ENCODE peak calls at places on chromosomes 12 and 14, in seven cellular contexts. J is transverse colon, I is tibial nerve, P is ovary, Z is H1, R is A549, X is K562. N is an unnamed sample. For H3K4me1, the result is how much of the 10 kb centered on the place peaks cover.

GRCh38 chr14:27427796-27428195 is 830.0 kb upstream of the NOVA1 start:
- DNase-seq in J (no peak), I (no peak), P (no peak), Z (no peak), R (peak), X (no peak), N (no peak)

GRCh38 chr12:54562720-54563356 is 13.4 kb downstream of the PDE1B start:
- DNase-seq in J (no peak), I (no peak), P (no peak), Z (no peak), R (no peak), X (no peak), N (no peak)

GRCh38 chr12:27709932-27710591 is 570 bp upstream of the MRPS35 start:
- DNase-seq in J (peak), I (peak), P (no peak), Z (peak), R (peak), X (no peak), N (no peak)

GRCh38 chr14:94643316-94644101 is 31.3 kb downstream of the SERPINA3 start:
- DNase-seq in J (no peak), I (no peak), P (no peak), Z (no peak), R (no peak), X (no peak), N (no peak)

GRCh38 chr14:95609398-95609990 is 74.6 kb downstream of the GLRX5 start:
- DNase-seq in J (no peak), I (no peak), P (no peak), Z (peak), R (peak), X (peak), N (peak)

GRCh38 chr14:104427126-104427851 is 152.3 kb upstream of the C14orf180 start:
- DNase-seq in J (no peak), I (peak), P (no peak), Z (no peak), R (no peak), X (no peak), N (peak)

GRCh38 chr12:32454866-32455265 is 55.5 kb downstream of the FGD4 start:
- DNase-seq in J (no peak), I (no peak), P (no peak), Z (no peak), R (no peak), X (no peak), N (no peak)

GRCh38 chr14:58839233-58839632 is 201.5 kb downstream of the DACT1 start:
- DNase-seq in J (no peak), I (no peak), P (no peak), Z (no peak), R (no peak), X (no peak), N (no peak)

GRCh38 chr14:96554315-96554910 is 52.2 kb downstream of the PAPOLA start:
- DNase-seq in J (no peak), I (no peak), P (no peak), Z (no peak), R (no peak), X (no peak), N (no peak)

GRCh38 chr12:1618489-1618888 is 10.5 kb upstream of the WNT5B start:
- DNase-seq in J (no peak), I (no peak), P (no peak), Z (no peak), R (no peak), X (no peak), N (no peak)

GRCh38 chr12:46430340-46430948 is 57.9 kb upstream of the SLC38A2 start:
- DNase-seq in J (no peak), I (no peak), P (no peak), Z (no peak), R (peak), X (peak), N (no peak)

GRCh38 chr12:857611-858010 is 91.9 kb downstream of the RAD52 start:
- DNase-seq in J (no peak), I (peak), P (no peak), Z (no peak), R (peak), X (no peak), N (no peak)

GRCh38 chr14:25904446-25904845 is 693.4 kb downstream of the NOVA1 start:
- DNase-seq in J (no peak), I (no peak), P (no peak), Z (no peak), R (no peak), X (no peak), N (no peak)

GRCh38 chr14:24052656-24053547 is 1.1 kb downstream of the CARMIL3 start:
- DNase-seq in J (no peak), I (no peak), P (no peak), Z (no peak), R (no peak), X (no peak), N (no peak)

GRCh38 chr14:85187521-85187920 is 342.4 kb upstream of the FLRT2 start:
- DNase-seq in J (no peak), I (no peak), P (no peak), Z (no peak), R (no peak), X (no peak), N (no peak)

GRCh38 chr12:25583545-25583944 is 30.5 kb upstream of the LMNTD1 start:
- DNase-seq in J (no peak), I (no peak), P (peak), Z (no peak), R (peak), X (no peak), N (no peak)

GRCh38 chr14:75023108-75023507 is 20.4 kb downstream of the EIF2B2 start:
- DNase-seq in J (no peak), I (no peak), P (no peak), Z (no peak), R (no peak), X (no peak), N (no peak)

GRCh38 chr12:76190249-76190648 is 105.8 kb upstream of the NAP1L1 start:
- DNase-seq in J (no peak), I (no peak), P (no peak), Z (no peak), R (no peak), X (no peak), N (no peak)

GRCh38 chr12:64582111-64582510 is 28.2 kb upstream of the RASSF3 start:
- DNase-seq in J (no peak), I (no peak), P (no peak), Z (no peak), R (no peak), X (no peak), N (no peak)

GRCh38 chr14:73239463-73240241 is 2.3 kb downstream of the PAPLN start:
- DNase-seq in J (peak), I (peak), P (peak), Z (peak), R (no peak), X (no peak), N (no peak)

GRCh38 chr12:26696613-26697092 is 136.3 kb downstream of the ITPR2 start:
- DNase-seq in J (no peak), I (no peak), P (no peak), Z (no peak), R (no peak), X (peak), N (no peak)

GRCh38 chr14:69355155-69355954 is 42.7 kb downstream of the ERH start:
- DNase-seq in J (no peak), I (no peak), P (no peak), Z (no peak), R (no peak), X (no peak), N (no peak)

GRCh38 chr12:40215977-40216376 is 8.8 kb upstream of the LRRK2 start:
- DNase-seq in J (no peak), I (no peak), P (no peak), Z (no peak), R (no peak), X (no peak), N (no peak)

GRCh38 chr14:68813318-68813838 is 20.5 kb upstream of the ZFP36L1 start:
- DNase-seq in J (no peak), I (no peak), P (no peak), Z (no peak), R (no peak), X (no peak), N (no peak)

GRCh38 chr14:75234173-75234855 is 44.3 kb upstream of the FOS start:
- DNase-seq in J (peak), I (no peak), P (peak), Z (no peak), R (peak), X (peak), N (no peak)

GRCh38 chr14:23727566-23728335 is 91.6 kb downstream of the DHRS2 start:
- DNase-seq in J (no peak), I (no peak), P (no peak), Z (no peak), R (peak), X (peak), N (no peak)

GRCh38 chr12:117328556-117329100 is 32.8 kb downstream of the NOS1 start:
- DNase-seq in J (no peak), I (no peak), P (no peak), Z (no peak), R (no peak), X (no peak), N (no peak)

GRCh38 chr12:102438047-102438822 is 42.1 kb downstream of the IGF1 start:
- DNase-seq in J (no peak), I (no peak), P (no peak), Z (no peak), R (no peak), X (no peak), N (no peak)

GRCh38 chr12:93376436-93377251 is 1.1 kb upstream of the NUDT4 start:
- DNase-seq in J (peak), I (peak), P (peak), Z (peak), R (peak), X (no peak), N (no peak)

GRCh38 chr12:128612150-128612850 is 211.5 kb downstream of the SLC15A4 start:
- DNase-seq in J (no peak), I (no peak), P (peak), Z (no peak), R (no peak), X (no peak), N (no peak)

GRCh38 chr12:15620726-15621125 is 168.5 kb downstream of the EPS8 start:
- DNase-seq in J (no peak), I (no peak), P (no peak), Z (no peak), R (no peak), X (no peak), N (no peak)
- TF ChIP-seq EP300 in J (no peak), I (no peak), P (no peak), Z (no peak), R (no peak), X (no peak), N (no peak)

GRCh38 chr12:67773896-67774295 is 125.4 kb downstream of the DYRK2 start:
- DNase-seq in J (no peak), I (no peak), P (no peak), Z (no peak), R (no peak), X (no peak), N (no peak)

GRCh38 chr12:67774983-67775587 is 126.5 kb downstream of the DYRK2 start:
- DNase-seq in J (no peak), I (no peak), P (no peak), Z (no peak), R (no peak), X (no peak), N (no peak)

GRCh38 chr12:67772276-67773169 is 124.0 kb downstream of the DYRK2 start:
- DNase-seq in J (no peak), I (no peak), P (no peak), Z (peak), R (peak), X (no peak), N (no peak)
- H3K4me1 ChIP-seq in J (under half), I (under half), P (under half), Z (under half), R (under half), X (under half), N (under half)

DNA sequence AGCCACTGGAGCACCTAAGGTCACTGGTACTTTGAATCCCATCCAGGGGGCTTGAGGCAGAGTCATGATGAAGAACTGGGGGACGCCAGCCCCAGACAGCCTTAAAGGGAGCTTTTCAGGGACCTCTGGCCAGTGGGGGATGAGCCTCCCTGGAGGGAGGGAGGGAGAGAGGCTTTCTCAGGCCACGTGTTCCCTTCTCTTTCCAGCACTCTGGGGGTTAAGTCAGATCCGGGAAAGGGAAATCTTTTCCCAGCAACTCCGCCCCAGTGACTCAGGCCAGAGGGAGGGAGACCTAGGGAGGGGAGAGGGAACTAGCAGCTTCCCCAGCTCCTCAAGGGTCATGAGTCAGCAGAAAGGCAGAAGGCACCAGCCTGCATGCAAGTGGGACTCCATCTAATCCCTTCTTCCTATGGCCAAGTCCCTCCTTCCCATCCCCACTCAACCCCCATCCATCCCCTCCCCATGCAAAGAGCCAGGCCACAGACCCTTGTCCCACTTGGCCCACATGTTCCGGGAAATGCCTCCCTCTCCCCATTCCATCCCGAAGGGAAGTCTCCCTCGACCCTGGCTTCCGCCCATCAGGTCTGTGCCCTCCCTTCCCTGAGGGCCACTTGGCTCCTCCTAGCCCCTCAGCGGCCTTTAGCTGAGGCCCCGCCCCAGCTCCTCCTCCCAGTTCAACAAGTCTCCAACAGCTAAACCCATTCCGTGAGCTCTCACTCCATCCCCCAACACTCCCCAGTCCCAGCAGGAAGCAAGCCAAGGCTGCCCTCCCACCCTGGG is 5.6 kb downstream of the TNFRSF1A start:
- DNase-seq in J (peak), I (peak), P (peak), Z (peak), R (peak), X (peak), N (peak)
- TF ChIP-seq EP300 in J (peak), I (peak), P (peak), Z (peak), R (peak), X (peak), N (peak)

GRCh38 chr12:57518176-57518919 is 2.0 kb downstream of the DDIT3 start:
- DNase-seq in J (no peak), I (no peak), P (no peak), Z (no peak), R (no peak), X (no peak), N (no peak)

GRCh38 chr12:57517187-57517586 is 3.1 kb downstream of the DDIT3 start:
- DNase-seq in J (no peak), I (no peak), P (no peak), Z (no peak), R (peak), X (no peak), N (no peak)

GRCh38 chr12:57520008-57520726 is at the start of gene DDIT3:
- DNase-seq in J (peak), I (peak), P (peak), Z (peak), R (peak), X (peak), N (peak)

GRCh38 chr12:57519758-57520007 is 631 bp downstream of the DDIT3 start:
- DNase-seq in J (no peak), I (no peak), P (no peak), Z (no peak), R (no peak), X (no peak), N (no peak)

DNA sequence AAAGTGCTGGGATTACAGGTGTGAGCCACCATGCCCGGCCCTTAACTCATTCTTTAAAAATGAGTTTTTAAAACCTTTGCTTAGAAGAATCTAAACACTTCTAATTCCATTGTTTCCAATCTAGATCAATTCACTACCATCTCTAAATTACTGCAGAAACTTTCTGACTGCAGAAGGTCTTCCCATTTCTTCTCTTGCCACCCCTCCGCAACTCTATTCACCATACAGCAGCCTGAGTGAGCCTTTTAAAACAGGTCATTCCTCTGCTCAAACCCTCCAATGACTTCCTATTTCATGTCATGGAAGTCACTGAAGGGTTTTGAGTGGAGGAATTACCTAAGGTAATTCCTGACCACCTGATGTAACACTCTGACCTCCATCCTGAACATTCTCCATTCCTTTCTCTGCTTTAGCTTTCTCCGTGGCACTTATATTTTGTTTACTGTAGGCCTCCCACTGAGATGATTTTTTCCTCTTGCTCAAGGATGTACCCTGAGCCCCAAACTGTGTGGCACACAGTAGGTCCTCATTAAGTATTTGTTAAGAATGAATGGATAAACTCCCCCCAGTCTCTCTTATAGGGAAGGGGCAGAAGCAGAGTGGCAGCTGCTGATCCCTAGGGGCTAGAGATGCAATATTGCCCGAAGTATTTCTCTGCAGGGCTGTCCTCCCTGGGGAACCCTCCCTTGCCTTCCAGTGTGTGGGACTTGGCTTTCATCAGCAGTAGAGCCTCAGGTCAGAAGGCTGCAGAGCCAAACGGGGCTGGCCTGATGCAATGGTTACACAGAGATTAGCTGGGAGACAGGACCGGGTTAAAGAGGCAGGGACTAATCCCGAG is 1.2 kb downstream of the DDIT3 start:
- DNase-seq in J (peak), I (no peak), P (no peak), Z (no peak), R (peak), X (no peak), N (peak)
- H3K4me1 ChIP-seq in J (under half), I (under half), P (under half), Z (under half), R (under half), X (under half), N (under half)

GRCh38 chr14:65198346-65198745 is 96.0 kb upstream of the MAX start:
- DNase-seq in J (no peak), I (no peak), P (no peak), Z (no peak), R (no peak), X (no peak), N (no peak)

GRCh38 chr14:65203574-65203973 is 101.3 kb upstream of the MAX start:
- DNase-seq in J (no peak), I (no peak), P (no peak), Z (no peak), R (no peak), X (no peak), N (no peak)

GRCh38 chr14:65195042-65195719 is 92.9 kb upstream of the MAX start:
- DNase-seq in J (no peak), I (no peak), P (no peak), Z (no peak), R (no peak), X (no peak), N (no peak)

GRCh38 chr14:65204056-65204455 is 101.7 kb upstream of the MAX start:
- DNase-seq in J (no peak), I (no peak), P (no peak), Z (no peak), R (no peak), X (no peak), N (no peak)

DNA sequence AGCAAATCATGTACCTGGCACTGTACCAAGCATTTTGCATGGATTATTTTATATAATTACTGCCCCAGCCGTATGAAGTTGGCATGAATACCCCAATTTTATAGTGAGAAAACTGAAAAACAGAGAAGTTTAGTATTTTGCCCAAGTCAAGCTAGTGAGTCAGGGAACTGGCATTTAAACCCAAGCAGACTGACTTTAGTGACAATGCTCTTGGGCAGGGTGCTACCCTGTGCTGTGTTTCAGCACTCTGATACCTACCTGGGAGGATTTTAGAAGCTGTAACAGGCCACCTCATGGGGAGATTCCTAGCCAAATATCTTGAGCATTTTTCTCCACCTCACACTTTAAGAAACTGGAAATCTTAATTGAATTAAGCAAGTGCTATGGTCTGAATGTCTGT is 98.1 kb upstream of the MAX start:
- DNase-seq in J (no peak), I (no peak), P (no peak), Z (no peak), R (no peak), X (no peak), N (no peak)
- TF ChIP-seq EP300 in J (no peak), I (no peak), P (no peak), Z (no peak), R (no peak), X (no peak), N (no peak)

GRCh38 chr12:131347732-131348131 is 363.2 kb upstream of the SFSWAP start:
- DNase-seq in J (no peak), I (no peak), P (no peak), Z (no peak), R (no peak), X (no peak), N (no peak)
- H3K4me1 ChIP-seq in J (under half), I (under half), P (under half), Z (under half), R (under half), X (under half), N (under half)

GRCh38 chr12:109861689-109862314 is 18.5 kb downstream of the GLTP start:
- DNase-seq in J (peak), I (no peak), P (no peak), Z (no peak), R (no peak), X (no peak), N (no peak)
- TF ChIP-seq EP300 in J (no peak), I (no peak), P (no peak), Z (no peak), R (no peak), X (no peak), N (no peak)

DNA sequence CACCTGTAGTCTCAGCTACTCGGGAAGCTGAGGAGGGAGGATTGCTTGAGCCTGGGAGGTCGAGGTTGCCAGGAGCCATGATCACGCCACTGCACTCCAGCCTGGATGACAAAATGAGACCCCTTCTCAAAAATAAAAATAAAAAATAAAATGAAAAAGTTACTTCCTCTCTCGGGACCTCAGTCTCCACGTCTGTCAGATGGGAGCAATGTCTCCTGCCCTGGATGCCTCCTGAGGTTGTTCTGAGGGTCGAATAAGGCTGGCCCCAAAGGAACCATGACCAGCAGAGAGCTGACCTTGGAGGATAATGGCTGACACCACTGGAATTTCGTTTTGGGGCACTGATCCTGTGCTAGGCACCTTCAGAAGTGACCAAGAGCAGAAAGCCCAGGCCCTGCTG is 13.6 kb upstream of the RCOR1 start:
- DNase-seq in J (no peak), I (no peak), P (no peak), Z (no peak), R (no peak), X (no peak), N (no peak)
- H3K4me1 ChIP-seq in J (under half), I (under half), P (under half), Z (under half), R (under half), X (under half), N (under half)

GRCh38 chr12:73902270-73902669 is 635.4 kb upstream of the ATXN7L3B start:
- DNase-seq in J (no peak), I (no peak), P (no peak), Z (no peak), R (peak), X (no peak), N (no peak)

GRCh38 chr12:73898645-73899044 is 639.0 kb upstream of the ATXN7L3B start:
- DNase-seq in J (no peak), I (no peak), P (no peak), Z (no peak), R (no peak), X (no peak), N (no peak)
- TF ChIP-seq EP300 in J (no peak), I (no peak), P (no peak), Z (no peak), R (no peak), X (no peak), N (no peak)

N was measured in stomach.